ENCODE peak calls at places on chromosome 9, in four cellular contexts. G is CD4-positive, CD25-positive, alpha-beta regulatory T cell; C is caudate nucleus; K is upper lobe of left lung. Z is an unnamed sample.

GRCh38 chr9:85575868-85576267 is 165.9 kb downstream of the AGTPBP1 start:
- DNase-seq in C (no peak), G (no peak), K (no peak), Z (no peak)

GRCh38 chr9:132268725-132269352 is 85.9 kb downstream of the SETX start:
- DNase-seq in C (peak), G (peak), K (no peak), Z (peak)

GRCh38 chr9:135847833-135848232 is 59.5 kb downstream of the CAMSAP1 start:
- DNase-seq in G (no peak), K (no peak), C (no peak), Z (no peak)

GRCh38 chr9:2787065-2787464 is 56.8 kb downstream of the PUM3 start:
- DNase-seq in K (no peak), G (no peak), C (no peak), Z (no peak)

GRCh38 chr9:113566712-113567071 is 103.2 kb downstream of the RGS3 start:
- DNase-seq in G (no peak), C (no peak), K (peak), Z (no peak)

GRCh38 chr9:80619356-80619755 is 1047.6 kb downstream of the TLE4 start:
- DNase-seq in C (no peak), K (no peak), G (no peak), Z (no peak)

GRCh38 chr9:89878687-89879086 is 273.9 kb downstream of the GADD45G start:
- DNase-seq in G (no peak), K (no peak), C (no peak), Z (no peak)

GRCh38 chr9:135069556-135070197 is 17.8 kb upstream of the OLFM1 start:
- DNase-seq in K (no peak), G (no peak), C (no peak), Z (no peak)

GRCh38 chr9:90612957-90613356 is 29.7 kb downstream of the DIRAS2 start:
- DNase-seq in G (no peak), C (no peak), K (no peak), Z (no peak)

GRCh38 chr9:122131401-122131921 is 28.1 kb downstream of the NDUFA8 start:
- DNase-seq in G (no peak), K (no peak), C (no peak), Z (no peak)

GRCh38 chr9:14661421-14662059 is 31.7 kb downstream of the ZDHHC21 start:
- DNase-seq in G (peak), K (no peak), C (no peak), Z (no peak)

GRCh38 chr9:96523429-96523828 is 73.5 kb downstream of the HABP4 start:
- DNase-seq in K (no peak), G (no peak), C (no peak), Z (no peak)

GRCh38 chr9:127971357-127972315 is 9.2 kb downstream of the EEIG1 start:
- DNase-seq in C (peak), G (peak), K (peak), Z (no peak)

GRCh38 chr9:130461731-130462130 is 17.0 kb downstream of the ASS1 start:
- DNase-seq in C (no peak), G (no peak), K (peak), Z (no peak)

GRCh38 chr9:81868145-81868544 is 60.1 kb upstream of the SPATA31D4 start:
- DNase-seq in G (no peak), K (no peak), C (no peak), Z (no peak)

GRCh38 chr9:126612329-126612812 is 1.4 kb upstream of the LMX1B start:
- DNase-seq in K (peak), G (no peak), C (no peak), Z (no peak)

GRCh38 chr9:18428621-18429020 is 45.3 kb upstream of the ADAMTSL1 start:
- DNase-seq in K (no peak), G (no peak), C (no peak), Z (no peak)

GRCh38 chr9:21919377-21920362 is 74.5 kb downstream of the CDKN2A start:
- DNase-seq in K (no peak), C (no peak), G (peak), Z (no peak)

GRCh38 chr9:7828344-7828743 is 28.8 kb upstream of the DMAC1 start:
- DNase-seq in K (no peak), C (no peak), G (no peak), Z (no peak)

GRCh38 chr9:29799227-29799626 is 2225.9 kb upstream of the C9orf72 start:
- DNase-seq in K (no peak), G (no peak), C (no peak), Z (no peak)

GRCh38 chr9:134066546-134066922 is 1.3 kb downstream of the BRD3 start:
- DNase-seq in G (peak), C (no peak), K (no peak), Z (no peak)

GRCh38 chr9:78973906-78974305 is 597.9 kb upstream of the TLE4 start:
- DNase-seq in G (no peak), K (no peak), C (no peak), Z (no peak)

GRCh38 chr9:123922911-123923310 is 7.0 kb downstream of the DENND1A start:
- DNase-seq in C (no peak), K (no peak), G (no peak), Z (no peak)

GRCh38 chr9:124004608-124005007 is 7.0 kb upstream of the LHX2 start:
- DNase-seq in C (no peak), G (no peak), K (no peak), Z (no peak)

GRCh38 chr9:14924821-14925220 is 14.6 kb upstream of the FREM1 start:
- DNase-seq in K (no peak), C (no peak), G (no peak), Z (no peak)

GRCh38 chr9:98173181-98173580 is 19.3 kb downstream of the CORO2A start:
- DNase-seq in G (no peak), K (no peak), C (no peak), Z (no peak)

GRCh38 chr9:137648396-137648795 is 29.6 kb downstream of the EHMT1 start:
- DNase-seq in C (no peak), G (no peak), K (no peak), Z (no peak)

GRCh38 chr9:30349526-30350513 is 2034.6 kb upstream of the ACO1 start:
- DNase-seq in C (no peak), G (no peak), K (peak), Z (no peak)

GRCh38 chr9:124256517-124257069 is 1.2 kb upstream of the NEK6 start:
- DNase-seq in C (no peak), G (no peak), K (no peak), Z (no peak)

GRCh38 chr9:37290881-37291485 is 131.5 kb upstream of the GRHPR start:
- DNase-seq in G (peak), C (no peak), K (no peak), Z (peak)
- H3K27ac ChIP-seq in G (no peak), C (no peak), K (no peak), Z (peak)

DNA sequence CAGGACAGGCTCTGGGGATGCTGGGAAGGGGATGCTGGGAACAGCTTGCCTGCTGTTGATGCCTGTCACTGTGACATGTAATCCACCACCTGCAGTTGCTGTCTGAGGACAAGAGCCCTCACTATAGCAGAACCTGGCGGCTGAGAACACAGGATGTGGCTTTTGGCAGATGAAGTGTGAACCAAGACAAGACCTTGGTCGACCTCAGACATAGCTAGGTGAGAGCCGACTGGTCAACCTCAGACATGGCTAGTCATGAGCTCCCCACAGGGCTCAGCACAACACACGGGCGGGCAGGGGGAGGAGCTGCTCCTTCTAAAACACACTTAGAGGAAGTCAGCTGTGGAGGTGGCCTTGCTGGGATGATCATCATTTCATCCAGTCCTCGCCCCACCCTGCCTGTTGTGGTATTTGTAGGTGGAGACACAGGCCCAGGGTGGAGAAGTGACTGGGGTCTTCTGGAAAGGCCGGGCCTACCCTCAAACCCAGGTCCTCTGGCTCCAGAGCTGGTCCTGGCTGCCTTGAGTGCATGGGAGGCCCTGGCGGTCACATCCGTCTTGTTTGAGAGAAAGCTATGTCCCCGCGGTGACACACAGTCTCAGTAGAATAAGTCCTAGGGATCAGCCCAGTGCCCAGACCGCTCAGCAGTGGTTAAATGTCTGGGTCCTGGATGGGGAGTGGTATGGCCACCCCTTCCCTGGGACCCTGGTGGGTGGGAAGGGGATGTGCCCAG is 6.1 kb downstream of the SUSD3 start:
- DNase-seq in G (peak), C (no peak), K (no peak), Z (no peak)
- H3K27ac ChIP-seq in G (peak), C (peak), K (peak), Z (no peak)

DNA sequence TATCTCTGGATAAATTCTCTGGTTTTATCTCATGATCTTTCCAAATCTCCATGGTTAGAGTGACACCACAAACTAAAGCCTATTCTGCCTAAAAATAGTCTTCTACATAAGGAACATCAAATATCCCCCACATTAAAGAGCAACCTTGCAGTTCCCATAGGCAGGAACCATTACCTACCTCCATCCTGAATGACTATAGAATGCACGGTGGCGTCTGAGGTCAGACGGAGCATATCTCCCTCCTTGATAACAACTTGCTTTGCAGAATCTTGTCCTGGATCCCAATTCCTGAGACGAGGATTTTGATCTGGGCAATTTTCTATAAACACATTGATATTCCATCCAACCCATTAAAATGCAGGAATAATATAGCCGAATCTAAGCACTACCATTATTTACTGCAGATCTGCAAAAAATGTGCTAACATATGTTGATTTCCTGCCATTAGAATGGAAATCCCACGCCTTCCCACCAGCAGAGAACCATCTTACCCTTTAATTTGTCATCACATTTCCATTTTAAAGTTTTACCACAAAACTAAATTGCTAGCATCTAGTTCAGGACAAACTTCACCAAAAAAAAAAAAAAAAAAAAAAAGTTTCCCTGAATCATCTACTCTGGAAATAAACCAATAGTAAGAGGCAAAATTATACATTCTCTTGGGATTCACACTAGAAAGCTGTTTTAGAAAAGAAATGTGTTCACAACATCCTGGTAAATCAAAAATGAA is 22.1 kb downstream of the CEMIP2 start:
- DNase-seq in C (no peak), G (no peak), K (no peak), Z (no peak)
- H3K27ac ChIP-seq in C (no peak), G (no peak), K (no peak), Z (no peak)

GRCh38 chr9:94867281-94867841 is 140.9 kb downstream of the AOPEP start:
- DNase-seq in C (no peak), G (no peak), K (no peak), Z (no peak)

GRCh38 chr9:94869415-94869838 is 142.9 kb downstream of the AOPEP start:
- DNase-seq in K (no peak), G (no peak), C (no peak), Z (no peak)

GRCh38 chr9:94866770-94867169 is 140.3 kb downstream of the AOPEP start:
- DNase-seq in C (no peak), K (no peak), G (no peak), Z (no peak)

GRCh38 chr9:94867842-94868312 is 141.4 kb downstream of the AOPEP start:
- DNase-seq in G (no peak), C (no peak), K (no peak), Z (no peak)

DNA sequence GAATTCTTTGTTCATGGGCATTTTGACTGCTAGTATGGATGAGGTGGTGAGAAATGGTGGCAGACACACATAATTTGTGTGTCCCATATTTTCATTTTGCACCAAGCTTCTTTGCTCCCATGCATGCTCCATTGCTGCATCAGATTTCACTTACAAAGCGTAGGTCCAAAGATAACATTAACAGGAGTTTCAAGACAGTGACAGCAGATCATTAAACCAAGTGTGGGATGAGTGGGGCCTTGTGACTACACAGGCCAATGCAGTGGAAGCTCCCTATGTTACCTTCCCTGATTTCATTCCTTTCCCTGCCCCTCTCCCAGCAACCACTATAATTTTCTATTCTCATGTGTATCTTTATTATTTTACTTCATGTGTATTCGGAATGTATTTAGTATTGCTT is 142.0 kb downstream of the AOPEP start:
- DNase-seq in K (no peak), G (no peak), C (no peak), Z (no peak)
- H3K27ac ChIP-seq in K (peak), G (no peak), C (no peak), Z (peak)

GRCh38 chr9:121026260-121026691 is 23.8 kb downstream of the C5 start:
- DNase-seq in C (no peak), K (no peak), G (no peak), Z (no peak)

GRCh38 chr9:121023064-121023463 is 27.0 kb downstream of the C5 start:
- DNase-seq in K (no peak), C (no peak), G (no peak), Z (no peak)

GRCh38 chr9:121024237-121024636 is 25.8 kb downstream of the C5 start:
- DNase-seq in K (no peak), C (no peak), G (no peak), Z (no peak)

GRCh38 chr9:121029469-121029868 is 20.6 kb downstream of the C5 start:
- DNase-seq in K (no peak), G (no peak), C (no peak), Z (no peak)

GRCh38 chr9:121026768-121027167 is 23.3 kb downstream of the C5 start:
- DNase-seq in G (no peak), K (no peak), C (no peak), Z (no peak)
- H3K27ac ChIP-seq in G (no peak), K (no peak), C (no peak), Z (no peak)

GRCh38 chr9:114909657-114910056 is 20.7 kb downstream of the TNFSF8 start:
- DNase-seq in K (no peak), C (no peak), G (no peak), Z (no peak)
- H3K27ac ChIP-seq in K (no peak), C (no peak), G (no peak), Z (no peak)